ENCODE peak calls at places on chromosomes 11 and 22, in six cellular contexts. V is K562, M is breast epithelium, Z is transverse colon, L is GM12878, B is stomach. T is an unnamed sample.

GRCh38 chr22:20905415-20906386 is 11.5 kb upstream of the CRKL start:
- DNase-seq in V (peak), L (no peak), B (no peak), Z (no peak), M (no peak), T (no peak)

GRCh38 chr11:96254087-96254486 is 88.9 kb downstream of the MAML2 start:
- DNase-seq in V (no peak), B (no peak), M (peak), L (peak), Z (peak), T (no peak)

GRCh38 chr11:128515086-128515485 is 72.3 kb downstream of the ETS1 start:
- DNase-seq in M (no peak), Z (no peak), L (no peak), V (no peak), B (no peak), T (no peak)

GRCh38 chr11:61890536-61891330 is 612 bp downstream of the FADS3 start:
- DNase-seq in V (peak), L (no peak), B (no peak), M (peak), Z (peak), T (no peak)

GRCh38 chr11:126061707-126062678 is 673 bp downstream of the CDON start:
- DNase-seq in L (no peak), Z (peak), M (no peak), B (no peak), V (peak), T (no peak)

GRCh38 chr11:72773291-72773690 is 20.6 kb downstream of the STARD10 start:
- DNase-seq in B (no peak), Z (no peak), M (no peak), V (no peak), L (no peak), T (no peak)

GRCh38 chr22:41966607-41967240 is 2.5 kb upstream of the SEPTIN3 start:
- DNase-seq in V (peak), L (peak), B (peak), M (no peak), Z (peak), T (peak)

GRCh38 chr11:11016123-11016522 is 158.3 kb upstream of the ZBED5 start:
- DNase-seq in V (no peak), B (no peak), Z (no peak), M (no peak), L (no peak), T (no peak)

GRCh38 chr11:112831969-112832368 is 129.3 kb upstream of the NCAM1 start:
- DNase-seq in Z (no peak), V (no peak), B (no peak), L (no peak), M (peak), T (no peak)

GRCh38 chr22:38298312-38299000 is 18.8 kb downstream of the CSNK1E start:
- DNase-seq in B (no peak), Z (no peak), L (no peak), V (no peak), M (peak), T (no peak)

GRCh38 chr11:7648264-7648663 is 25.0 kb downstream of the CYB5R2 start:
- DNase-seq in L (no peak), M (no peak), B (no peak), V (no peak), Z (no peak), T (no peak)

GRCh38 chr22:38843716-38844660 is at the start of gene NPTXR:
- DNase-seq in M (no peak), V (peak), L (no peak), Z (peak), B (peak), T (no peak)

GRCh38 chr11:132490976-132491375 is 1041.3 kb downstream of the OPCML start:
- DNase-seq in V (no peak), L (no peak), B (no peak), Z (no peak), M (no peak), T (no peak)

GRCh38 chr22:26068571-26068970 is 100.7 kb upstream of the SEZ6L start:
- DNase-seq in V (no peak), L (no peak), Z (no peak), M (no peak), B (no peak), T (no peak)

GRCh38 chr11:27910186-27910941 is 197.6 kb downstream of the KIF18A start:
- DNase-seq in M (no peak), V (no peak), B (no peak), L (no peak), Z (no peak), T (no peak)

GRCh38 chr11:125176866-125177265 is 12.3 kb downstream of the PKNOX2 start:
- DNase-seq in L (no peak), M (no peak), B (no peak), Z (no peak), V (no peak), T (no peak)

GRCh38 chr22:39471421-39472141 is 14.8 kb downstream of the MGAT3 start:
- DNase-seq in L (peak), M (no peak), Z (peak), B (no peak), V (peak), T (no peak)

GRCh38 chr11:134026655-134027343 is 42.1 kb upstream of the JAM3 start:
- DNase-seq in L (no peak), M (no peak), B (no peak), V (no peak), Z (no peak), T (no peak)

GRCh38 chr11:94297967-94298576 is 6.3 kb upstream of the IZUMO1R start:
- DNase-seq in V (no peak), M (no peak), B (no peak), L (no peak), Z (no peak), T (no peak)

GRCh38 chr22:47133263-47133662 is 370.8 kb downstream of the TBC1D22A start:
- DNase-seq in Z (no peak), B (no peak), V (no peak), M (no peak), L (no peak), T (no peak)

GRCh38 chr11:42407379-42407778 is 904.4 kb upstream of the API5 start:
- DNase-seq in B (peak), V (no peak), Z (no peak), L (no peak), M (no peak), T (no peak)

GRCh38 chr22:30338802-30339201 is 12.1 kb upstream of the TBC1D10A start:
- DNase-seq in L (no peak), Z (no peak), V (no peak), B (no peak), M (no peak), T (no peak)

GRCh38 chr11:31872074-31872440 is 60.9 kb upstream of the PAX6 start:
- DNase-seq in M (no peak), B (no peak), L (no peak), Z (no peak), V (no peak), T (no peak)

GRCh38 chr22:33666661-33667619 is 253.3 kb downstream of the LARGE1 start:
- DNase-seq in L (peak), V (no peak), M (no peak), Z (peak), B (peak), T (no peak)

GRCh38 chr11:66595245-66595904 is 2.4 kb downstream of the CCS start:
- DNase-seq in B (peak), V (peak), Z (peak), L (peak), M (no peak), T (no peak)

GRCh38 chr11:79440451-79441158 is at the start of gene TENM4:
- DNase-seq in Z (peak), M (no peak), L (no peak), V (no peak), B (peak), T (no peak)

GRCh38 chr11:2089536-2090165 is 49.5 kb downstream of the IGF2 start:
- DNase-seq in Z (no peak), V (peak), B (peak), L (no peak), M (peak), T (peak)

GRCh38 chr11:72641900-72642814 is 32.1 kb downstream of the PDE2A start:
- DNase-seq in V (peak), B (peak), Z (peak), L (no peak), M (no peak), T (no peak)

GRCh38 chr22:49393526-49393925 is 434.1 kb downstream of the BRD1 start:
- DNase-seq in V (no peak), B (no peak), L (no peak), Z (no peak), M (no peak), T (no peak)

GRCh38 chr22:49392841-49393510 is 434.7 kb downstream of the BRD1 start:
- DNase-seq in V (no peak), M (no peak), L (no peak), B (no peak), Z (no peak), T (no peak)

GRCh38 chr22:49390954-49391353 is 436.7 kb downstream of the BRD1 start:
- DNase-seq in B (peak), M (no peak), Z (no peak), L (no peak), V (no peak), T (no peak)

GRCh38 chr22:49392247-49392646 is 435.4 kb downstream of the BRD1 start:
- DNase-seq in M (no peak), B (no peak), L (no peak), Z (no peak), V (no peak), T (no peak)

GRCh38 chr22:49391436-49391835 is 436.2 kb downstream of the BRD1 start:
- DNase-seq in M (no peak), V (no peak), B (no peak), Z (no peak), L (no peak), T (no peak)
- TF ChIP-seq POLR2AphosphoS5 in M (no peak), V (no peak), B (no peak), Z (no peak), L (no peak), T (no peak)

GRCh38 chr11:47391077-47391583 is 12.8 kb upstream of the SPI1 start:
- DNase-seq in M (no peak), L (no peak), V (no peak), Z (no peak), B (no peak), T (no peak)

GRCh38 chr11:47387944-47388696 is 9.8 kb upstream of the SPI1 start:
- DNase-seq in B (no peak), M (no peak), Z (no peak), V (no peak), L (no peak), T (no peak)

GRCh38 chr11:47390084-47390760 is 11.9 kb upstream of the SPI1 start:
- DNase-seq in L (no peak), Z (no peak), V (no peak), B (no peak), M (no peak), T (no peak)

GRCh38 chr11:47389577-47390072 is 11.3 kb upstream of the SPI1 start:
- DNase-seq in L (no peak), V (no peak), M (no peak), Z (no peak), B (no peak), T (no peak)

DNA sequence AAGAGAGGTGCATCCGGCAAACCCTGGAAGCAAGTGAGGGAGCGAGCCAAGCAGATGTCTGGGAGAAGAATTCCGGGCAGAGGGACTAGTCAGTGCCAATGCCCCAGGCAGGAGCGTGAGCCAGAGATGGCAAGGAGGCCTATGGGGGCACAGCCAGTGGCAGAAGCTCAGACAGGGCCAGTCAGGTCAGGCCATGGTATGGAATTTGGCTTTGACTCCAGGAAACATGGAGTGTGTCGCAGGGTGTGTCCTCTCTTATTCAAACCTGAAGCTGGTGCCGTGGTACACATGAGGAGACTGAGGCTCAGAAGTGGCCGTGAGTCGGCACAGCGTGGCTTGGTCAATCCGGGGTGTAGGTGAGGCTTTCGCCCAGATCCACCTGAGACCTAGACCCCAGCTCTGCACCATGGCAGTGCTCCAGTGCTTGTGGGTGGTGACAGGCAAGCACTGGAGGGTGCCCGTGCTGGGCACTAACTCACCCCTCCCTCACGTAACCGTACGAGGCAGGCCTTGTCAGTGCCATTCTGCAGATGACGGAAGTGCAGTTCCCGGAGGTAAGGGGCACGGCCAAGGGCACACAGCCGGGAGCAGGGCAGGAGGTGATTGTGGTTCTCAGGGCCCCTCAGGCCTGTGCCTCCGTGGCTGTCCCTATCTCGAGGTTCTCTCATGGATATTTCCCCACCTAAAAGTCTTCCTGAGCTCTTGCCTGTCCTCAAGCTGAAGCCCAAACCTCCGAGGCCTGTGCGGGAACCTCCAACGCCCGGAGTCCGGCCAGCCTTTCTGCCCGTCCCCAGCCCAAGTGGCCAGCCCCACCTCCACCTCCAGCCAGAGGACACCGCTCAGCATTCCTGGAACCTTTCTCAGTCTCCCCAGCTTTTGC is 10.6 kb upstream of the SPI1 start:
- DNase-seq in B (no peak), L (no peak), M (peak), Z (no peak), V (no peak), T (no peak)
- TF ChIP-seq POLR2AphosphoS5 in B (no peak), L (no peak), M (no peak), Z (no peak), V (no peak), T (no peak)

GRCh38 chr11:45093761-45094455 is 52.5 kb upstream of the PRDM11 start:
- DNase-seq in V (no peak), Z (no peak), M (peak), L (no peak), B (peak), T (no peak)

GRCh38 chr11:45089845-45090499 is 56.5 kb upstream of the PRDM11 start:
- DNase-seq in M (no peak), B (no peak), L (no peak), Z (no peak), V (no peak), T (no peak)

GRCh38 chr11:45090607-45091006 is 55.8 kb upstream of the PRDM11 start:
- DNase-seq in L (no peak), B (no peak), M (no peak), V (no peak), Z (no peak), T (no peak)

GRCh38 chr11:45092901-45093760 is 53.3 kb upstream of the PRDM11 start:
- DNase-seq in Z (no peak), B (peak), L (no peak), V (no peak), M (peak), T (no peak)

DNA sequence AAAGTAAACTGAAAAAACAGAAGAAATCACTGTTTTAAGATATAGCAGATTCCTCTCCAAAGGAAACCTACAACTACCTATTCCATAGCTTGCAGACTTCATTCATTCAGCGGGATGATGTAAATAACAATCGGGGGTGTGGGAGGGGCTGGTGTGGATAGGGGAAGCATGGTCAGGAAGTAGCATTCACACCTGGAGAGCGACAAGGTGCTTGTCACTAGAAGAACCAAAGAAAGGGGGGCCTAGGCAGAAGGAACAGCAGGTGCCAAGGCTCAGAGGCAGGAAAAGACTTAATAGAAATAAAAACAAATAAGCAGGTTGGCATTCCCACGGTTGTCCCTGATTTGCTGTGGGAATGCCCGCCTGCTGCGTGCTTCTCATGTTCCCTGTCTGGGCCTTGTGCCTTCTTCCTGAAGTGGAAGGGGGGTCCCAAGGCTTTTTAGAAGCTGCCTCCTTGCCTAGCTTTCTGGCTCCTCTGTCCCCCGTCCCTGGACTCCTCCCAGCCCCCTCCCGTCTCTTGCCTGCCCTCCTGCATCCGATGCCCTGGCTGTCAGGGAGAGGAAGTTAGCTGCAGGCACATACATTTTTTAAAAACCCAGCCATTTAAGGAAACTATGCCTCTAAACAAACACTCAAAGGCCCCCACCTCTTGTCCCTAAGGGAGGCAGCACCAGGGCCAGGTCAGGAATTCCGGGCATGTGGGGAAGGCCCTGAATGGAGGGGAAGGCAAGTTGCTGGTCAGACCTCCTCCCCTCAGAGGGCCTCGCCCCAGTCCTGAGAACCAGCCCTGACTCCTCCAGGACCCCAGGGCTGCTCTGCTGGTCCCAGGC is 54.7 kb upstream of the PRDM11 start:
- DNase-seq in Z (no peak), L (no peak), M (peak), V (no peak), B (no peak), T (no peak)
- TF ChIP-seq POLR2AphosphoS5 in Z (no peak), L (no peak), M (no peak), V (no peak), B (no peak), T (no peak)

GRCh38 chr11:78020248-78020647 is 2.8 kb downstream of the KCTD14 start:
- DNase-seq in B (no peak), L (no peak), V (no peak), Z (no peak), M (no peak), T (no peak)

GRCh38 chr11:78025378-78025777 is 2.3 kb upstream of the KCTD14 start:
- DNase-seq in V (no peak), Z (no peak), M (no peak), L (no peak), B (no peak), T (no peak)

GRCh38 chr11:78023426-78023825 is 350 bp upstream of the KCTD14 start:
- DNase-seq in B (no peak), L (no peak), M (no peak), Z (no peak), V (no peak), T (no peak)

GRCh38 chr11:78019808-78020207 is 3.3 kb downstream of the KCTD14 start:
- DNase-seq in L (no peak), Z (no peak), B (no peak), M (no peak), V (no peak), T (no peak)

GRCh38 chr11:78022397-78023396 is at the start of gene KCTD14:
- DNase-seq in B (peak), L (no peak), M (peak), Z (peak), V (no peak), T (no peak)
- TF ChIP-seq POLR2AphosphoS5 in B (peak), L (no peak), M (peak), Z (peak), V (no peak), T (no peak)

GRCh38 chr11:85385561-85385960 is 241.6 kb downstream of the DLG2 start:
- DNase-seq in Z (no peak), B (no peak), L (no peak), M (no peak), V (no peak), T (no peak)
- TF ChIP-seq POLR2AphosphoS5 in Z (no peak), B (no peak), L (no peak), M (no peak), V (no peak), T (no peak)

GRCh38 chr22:44574057-44574456 is 76.0 kb upstream of the RTL6 start:
- DNase-seq in Z (no peak), M (peak), B (peak), L (no peak), V (no peak), T (no peak)
- TF ChIP-seq POLR2AphosphoS5 in Z (no peak), M (no peak), B (no peak), L (no peak), V (no peak), T (no peak)

T was measured in SK-N-MC.